ENCODE peak calls at places on chromosomes 11 and 22, in six cellular contexts. S is astrocyte of the spinal cord; F is stimulated activated CD4-positive, alpha-beta T cell treated with anti-CD3 and anti-CD28 coated beads, Interleukin-4, amount 100 ng/mL, for 48 hours; X is GM10248; H is RWPE1; K is substantia nigra. G is an unnamed sample.

GRCh38 chr11:65150513-65151271 is 16.4 kb upstream of the SYVN1 start:
- DNase-seq in S (peak), F (peak), X (peak), H (peak), K (peak), G (peak)

GRCh38 chr22:28341001-28341400 is 338.6 kb downstream of the TTC28 start:
- DNase-seq in S (peak), F (no peak), X (no peak), H (peak), K (no peak), G (peak)

GRCh38 chr11:96393753-96394348 is 4.0 kb downstream of the JRKL start:
- DNase-seq in S (peak), F (no peak), X (peak), H (peak), K (no peak), G (peak)

GRCh38 chr11:74341926-74342325 is 30.5 kb upstream of the P4HA3 start:
- DNase-seq in S (no peak), F (no peak), X (no peak), H (no peak), K (no peak), G (no peak)

GRCh38 chr11:31060880-31061279 is 308.7 kb downstream of the DCDC1 start:
- DNase-seq in S (peak), F (no peak), X (no peak), H (no peak), K (no peak), G (peak)

GRCh38 chr22:39214383-39215069 is 30.3 kb downstream of the PDGFB start:
- DNase-seq in S (peak), F (no peak), X (no peak), H (peak), K (no peak), G (peak)

GRCh38 chr22:28116261-28116673 is 197.2 kb upstream of the PITPNB start:
- DNase-seq in S (peak), F (no peak), X (no peak), H (peak), K (no peak), G (peak)

GRCh38 chr22:41564563-41564962 is 3.8 kb downstream of the CSDC2 start:
- DNase-seq in S (peak), F (no peak), X (no peak), H (peak), K (no peak), G (peak)

GRCh38 chr22:38295863-38296262 is 21.4 kb downstream of the CSNK1E start:
- DNase-seq in S (no peak), F (no peak), X (no peak), H (no peak), K (no peak), G (no peak)

GRCh38 chr11:28343304-28344233 is 235.4 kb downstream of the METTL15 start:
- DNase-seq in S (peak), F (no peak), X (no peak), H (peak), K (no peak), G (peak)

GRCh38 chr22:27823221-27823620 is 21.7 kb upstream of the MN1 start:
- DNase-seq in S (no peak), F (no peak), X (no peak), H (no peak), K (no peak), G (no peak)